ENCODE peak calls at places on chromosomes 16 and 17, in ten cellular contexts. D is A549, Q is uterus, G is lower leg skin, P is transverse colon, K is endothelial cell of umbilical vein, T is adrenal gland, E is H1, R is esophagus squamous epithelium, N is right lobe of liver. B is an unnamed sample.

GRCh38 chr17:14261406-14261805 is 24.7 kb upstream of the CDRT15 start:
- DNase-seq in N (no peak), E (no peak), K (no peak), D (no peak), R (no peak), P (no peak), G (no peak), T (no peak), Q (no peak), B (no peak)

GRCh38 chr17:37642706-37643105 is 540 bp downstream of the DDX52 start:
- DNase-seq in G (no peak), P (no peak), Q (no peak), D (peak), N (no peak), K (no peak), T (no peak), R (no peak), E (no peak), B (no peak)

GRCh38 chr17:19613979-19614378 is 34.6 kb upstream of the ALDH3A2 start:
- DNase-seq in E (no peak), P (no peak), N (no peak), D (no peak), R (no peak), Q (peak), G (no peak), T (peak), K (no peak), B (no peak)

GRCh38 chr17:32100971-32101631 is 41.2 kb upstream of the RHOT1 start:
- DNase-seq in T (no peak), E (peak), G (no peak), Q (no peak), K (peak), P (peak), N (peak), D (no peak), R (no peak), B (no peak)

GRCh38 chr17:61570118-61570517 is 20.9 kb downstream of the NACA2 start:
- DNase-seq in Q (no peak), K (peak), T (no peak), E (no peak), R (no peak), D (no peak), G (no peak), P (no peak), N (no peak), B (no peak)

GRCh38 chr17:14323522-14323981 is 22.7 kb downstream of the HS3ST3B1 start:
- DNase-seq in P (no peak), R (no peak), K (no peak), N (no peak), D (no peak), E (no peak), G (no peak), Q (no peak), T (no peak), B (no peak)

GRCh38 chr17:17351901-17352781 is 49.0 kb downstream of the NT5M start:
- DNase-seq in T (no peak), G (peak), D (no peak), Q (no peak), E (no peak), P (no peak), R (no peak), K (peak), N (peak), B (peak)

GRCh38 chr16:66959645-66960177 is 1.4 kb upstream of the CES3 start:
- DNase-seq in G (no peak), P (no peak), E (no peak), Q (no peak), T (peak), R (no peak), N (no peak), K (no peak), D (no peak), B (no peak)

GRCh38 chr17:73017653-73018052 is 74.8 kb downstream of the SLC39A11 start:
- DNase-seq in E (no peak), Q (no peak), T (no peak), R (no peak), D (no peak), K (no peak), P (no peak), N (no peak), G (no peak), B (no peak)

GRCh38 chr17:45428050-45428953 is 4.4 kb downstream of the ARHGAP27 start:
- DNase-seq in T (peak), G (peak), P (peak), N (peak), D (peak), R (no peak), Q (peak), E (peak), K (peak), B (peak)

GRCh38 chr16:85485379-85485778 is 127.7 kb upstream of the GSE1 start:
- DNase-seq in E (no peak), N (no peak), P (no peak), D (no peak), R (no peak), T (no peak), K (no peak), G (no peak), Q (no peak), B (no peak)

GRCh38 chr17:62062313-62062712 is 2.8 kb downstream of the MED13 start:
- DNase-seq in T (no peak), D (no peak), G (no peak), P (no peak), N (no peak), E (no peak), K (peak), R (no peak), Q (no peak), B (no peak)

GRCh38 chr17:79919164-79919585 is 79.9 kb upstream of the CBX4 start:
- DNase-seq in P (peak), T (peak), G (peak), K (peak), R (no peak), E (no peak), N (peak), Q (peak), D (peak), B (peak)

GRCh38 chr16:86076606-86077005 is 177.6 kb downstream of the IRF8 start:
- DNase-seq in R (no peak), P (no peak), D (no peak), Q (no peak), G (peak), K (no peak), N (peak), T (no peak), E (no peak), B (no peak)

DNA sequence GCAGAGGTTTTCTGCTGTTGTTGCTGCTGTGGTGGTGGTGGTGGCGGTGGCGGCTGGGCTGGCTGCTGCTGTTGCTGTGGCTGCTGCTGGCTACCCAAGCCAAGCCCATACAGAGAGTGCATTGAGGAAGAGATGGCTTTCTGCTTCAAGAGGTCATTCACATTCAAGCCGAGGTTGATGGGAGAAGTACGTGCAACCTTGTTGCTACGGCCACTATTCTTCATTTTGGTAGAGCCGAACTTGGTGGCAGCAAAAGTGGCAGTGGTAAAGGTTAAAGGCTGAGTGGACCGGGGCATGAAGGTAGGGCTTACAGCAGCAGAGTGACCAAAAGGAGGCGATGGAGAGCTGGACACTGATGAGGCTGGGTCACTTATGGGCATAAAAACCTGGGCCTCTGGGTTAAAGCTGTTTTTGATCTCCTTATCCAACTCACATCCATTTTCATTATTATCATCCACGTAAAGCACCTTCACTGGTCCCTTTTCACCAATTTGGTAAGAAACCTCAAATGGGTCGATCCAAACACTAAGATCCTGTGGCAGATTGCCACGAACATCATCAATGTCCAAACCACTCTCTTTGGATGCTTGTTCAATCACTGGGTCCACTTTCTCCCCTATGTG is 2.8 kb downstream of the TOB1 start:
- DNase-seq in E (peak), P (peak), R (no peak), G (no peak), T (peak), K (peak), Q (no peak), N (no peak), D (no peak), B (no peak)
- H3K4me3 ChIP-seq in E (no peak), P (no peak), R (peak), G (peak), T (no peak), K (no peak), Q (no peak), N (peak), D (peak), B (no peak)

DNA sequence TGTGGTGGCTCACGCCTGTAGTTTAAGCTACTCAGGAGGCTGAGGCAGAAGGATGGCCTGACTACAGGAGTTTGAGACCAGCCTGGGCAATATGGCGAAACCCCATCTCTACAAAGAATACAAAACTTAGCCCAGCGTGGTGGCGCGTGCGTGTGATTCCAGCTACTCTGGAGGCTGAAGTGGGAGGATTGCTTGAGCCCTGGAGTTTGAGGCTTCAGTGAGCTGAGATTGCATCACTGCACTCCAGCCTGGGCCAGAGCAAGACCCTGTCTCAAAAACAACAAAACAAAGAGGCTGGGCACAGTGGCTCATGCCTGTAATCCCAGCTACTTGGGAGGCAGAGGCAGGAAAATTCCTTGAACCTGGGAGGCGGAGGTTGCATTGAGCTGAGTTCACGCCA is 7.0 kb upstream of the CSNK1D start:
- DNase-seq in T (no peak), E (no peak), Q (no peak), D (no peak), P (no peak), N (no peak), G (no peak), R (no peak), K (no peak), B (no peak)
- TF ChIP-seq POLR2A in T (no peak), E (no peak), Q (no peak), D (no peak), P (no peak), N (no peak), G (no peak), R (no peak), K (no peak), B (no peak)

DNA sequence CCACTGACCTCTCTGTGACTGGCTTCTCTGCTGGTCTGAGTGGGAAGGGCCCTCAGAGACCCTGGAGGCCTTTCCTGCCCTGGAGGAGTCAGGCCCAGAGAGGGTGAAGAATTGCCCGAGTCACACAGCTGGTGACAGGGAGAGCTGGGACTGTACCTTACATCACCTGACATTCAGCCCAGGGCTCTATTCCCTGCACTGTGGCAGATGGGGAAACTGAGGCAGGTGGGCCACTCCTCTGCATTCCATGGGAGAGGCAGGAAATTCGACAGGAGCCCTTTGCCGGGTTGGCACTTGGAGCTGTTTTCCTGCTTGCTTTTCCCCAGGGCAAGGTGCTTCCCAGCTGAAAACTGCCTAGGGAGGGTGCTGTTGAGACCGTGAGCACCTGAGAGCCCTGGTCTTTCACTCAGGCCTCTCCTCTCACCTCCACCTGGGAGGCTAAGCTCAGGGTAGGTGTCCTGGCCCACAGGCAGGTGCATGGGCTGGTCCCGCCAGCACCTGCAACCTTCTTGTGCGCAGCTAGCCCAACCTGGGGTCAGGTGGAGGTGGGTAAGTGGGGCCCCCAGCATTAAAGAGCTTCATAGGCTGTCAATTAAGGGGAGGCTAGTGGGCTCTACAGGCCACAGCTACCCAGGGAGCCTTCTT is 8.5 kb downstream of the ADCY7 start:
- DNase-seq in T (no peak), G (no peak), P (no peak), K (no peak), E (no peak), Q (no peak), N (no peak), D (no peak), R (no peak), B (no peak)
- H3K4me3 ChIP-seq in T (no peak), G (no peak), P (no peak), K (no peak), E (no peak), Q (no peak), N (peak), D (no peak), R (peak), B (no peak)

DNA sequence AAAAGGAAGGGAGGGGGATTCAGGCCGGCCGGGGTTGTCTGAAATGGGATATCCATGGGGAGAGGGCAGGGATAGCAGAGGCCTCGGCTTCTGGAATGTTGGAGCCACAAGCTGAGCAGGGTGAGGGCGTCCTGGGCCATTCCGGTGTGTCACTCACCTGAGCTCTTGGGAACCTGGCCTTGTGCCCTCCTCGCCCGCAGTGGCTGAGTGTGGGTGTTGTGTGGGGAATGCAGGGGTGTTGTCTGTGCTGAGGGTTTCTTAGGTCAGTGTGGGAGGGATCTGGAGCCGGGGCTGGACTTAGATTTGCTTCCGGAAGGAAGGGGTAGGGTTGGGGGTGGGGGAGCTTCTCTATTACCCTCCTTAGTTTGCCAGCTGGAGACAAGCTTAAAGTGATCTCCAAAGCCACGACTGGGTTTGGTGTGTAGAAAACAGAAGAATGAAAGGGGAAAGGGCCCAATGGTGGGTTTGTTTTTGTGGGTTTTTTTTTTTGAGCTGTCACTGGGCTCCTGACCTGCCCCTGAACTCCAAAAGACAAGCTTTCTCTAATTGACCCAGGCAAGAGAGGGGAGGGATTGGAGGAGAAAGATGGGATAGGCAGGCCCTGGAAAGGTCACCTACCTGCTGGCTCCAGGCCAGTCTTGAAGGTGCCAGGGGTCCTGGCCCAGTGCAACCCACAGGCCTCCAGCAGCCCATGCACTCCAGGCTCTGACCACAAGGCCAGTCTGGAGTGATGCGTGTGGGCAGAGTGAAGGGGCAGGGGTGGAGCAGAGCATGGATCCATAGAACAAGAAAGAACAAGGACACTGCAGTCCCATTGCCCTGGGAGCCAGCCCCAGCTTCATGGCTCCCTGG is at the start of gene SULT1A2:
- DNase-seq in Q (no peak), E (no peak), T (no peak), K (no peak), R (no peak), G (no peak), N (peak), P (peak), D (no peak), B (no peak)
- TF ChIP-seq POLR2A in Q (no peak), E (no peak), T (no peak), K (no peak), R (no peak), G (no peak), N (no peak), P (peak), D (no peak), B (no peak)

DNA sequence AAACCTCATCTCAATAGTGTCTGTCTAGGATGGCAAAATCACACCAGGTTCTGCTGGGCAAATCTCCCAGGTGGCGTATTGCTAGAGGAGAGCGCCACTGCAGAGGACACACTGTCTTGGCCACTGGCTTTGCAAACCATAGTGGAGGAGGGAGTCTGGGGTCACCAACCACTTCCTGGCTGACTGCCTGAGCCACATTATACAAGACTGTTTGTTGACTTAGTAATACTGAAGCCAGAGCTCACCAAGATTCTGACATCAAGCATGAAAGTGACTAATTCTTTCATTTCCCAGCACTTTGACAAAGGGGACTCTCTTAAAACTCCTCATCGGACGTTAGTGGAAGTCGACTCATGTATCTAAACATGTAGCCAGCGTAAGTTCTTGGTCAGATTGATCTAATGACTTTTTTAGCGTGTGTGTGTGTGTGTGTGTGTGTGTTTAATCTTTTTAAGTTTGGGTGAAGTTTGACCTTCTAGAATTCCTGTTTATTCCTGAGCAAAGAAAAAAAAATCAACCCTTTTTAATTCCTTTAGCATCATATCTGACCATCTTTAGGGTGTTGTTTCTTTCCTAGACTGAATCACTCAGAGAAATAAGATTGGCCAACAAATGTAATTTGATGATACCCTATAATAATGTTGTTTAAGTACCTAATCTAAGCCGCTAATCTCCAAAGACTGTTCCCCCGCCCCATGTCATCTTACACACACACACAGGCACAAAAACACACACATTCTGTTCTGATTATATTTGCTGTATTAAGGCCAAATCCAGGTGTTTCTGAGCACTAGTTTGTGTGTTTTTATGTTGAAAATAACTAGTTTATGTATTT is 13.8 kb downstream of the PITPNC1 start:
- DNase-seq in R (no peak), E (no peak), T (peak), D (peak), G (no peak), K (peak), P (peak), N (peak), Q (peak), B (no peak)
- H3K4me3 ChIP-seq in R (no peak), E (no peak), T (no peak), D (no peak), G (no peak), K (no peak), P (no peak), N (no peak), Q (no peak), B (no peak)

B was measured in ovary.